ENCODE peak calls at places on chromosomes 1 and 21, in six cellular contexts. One of them, this sample, is unnamed.
A peak's percentile ranks its signal among the peaks of the same experiment; 100 is the strongest.

GRCh38 chr1:221839794-221840395 is 98.0 kb upstream of the DUSP10 start:
- DNase-seq in endothelial cell: no peak
- DNase-seq in heart right ventricle: peak; percentile 29
- DNase-seq in HCT116: peak; percentile 57
- DNase-seq in AG09309: peak; percentile 59
- DNase-seq in choroid plexus epithelial cell: peak; percentile 89
- DNase-seq in this sample: no peak

GRCh38 chr1:225977937-225978748 is 21.0 kb downstream of the SDE2 start:
- DNase-seq in endothelial cell: no peak
- DNase-seq in AG09309: no peak
- DNase-seq in HCT116: no peak
- DNase-seq in choroid plexus epithelial cell: no peak
- DNase-seq in heart right ventricle: no peak
- DNase-seq in this sample: no peak

GRCh38 chr1:181251001-181251712 is 162.7 kb downstream of the IER5 start:
- DNase-seq in HCT116: peak; percentile 67
- DNase-seq in choroid plexus epithelial cell: peak; percentile 11
- DNase-seq in endothelial cell: no peak
- DNase-seq in heart right ventricle: no peak
- DNase-seq in AG09309: peak; percentile 23
- DNase-seq in this sample: no peak

GRCh38 chr1:85607126-85607912 is 26.8 kb downstream of the CCN1 start:
- DNase-seq in heart right ventricle: no peak
- DNase-seq in choroid plexus epithelial cell: peak; percentile 99
- DNase-seq in HCT116: peak; percentile 93
- DNase-seq in AG09309: peak; percentile 100
- DNase-seq in endothelial cell: peak; percentile 17
- DNase-seq in this sample: no peak

GRCh38 chr1:16158025-16158424 is 2.2 kb upstream of the EPHA2 start:
- DNase-seq in HCT116: no peak
- DNase-seq in choroid plexus epithelial cell: no peak
- DNase-seq in heart right ventricle: no peak
- DNase-seq in endothelial cell: no peak
- DNase-seq in AG09309: no peak
- DNase-seq in this sample: no peak

GRCh38 chr1:110673805-110674336 is 869 bp downstream of the KCNA3 start:
- DNase-seq in choroid plexus epithelial cell: no peak
- DNase-seq in heart right ventricle: no peak
- DNase-seq in AG09309: no peak
- DNase-seq in HCT116: no peak
- DNase-seq in endothelial cell: no peak
- DNase-seq in this sample: no peak

GRCh38 chr1:17189632-17190525 is 15.0 kb upstream of the PADI1 start:
- DNase-seq in choroid plexus epithelial cell: peak; percentile 89
- DNase-seq in AG09309: peak; percentile 93
- DNase-seq in endothelial cell: no peak
- DNase-seq in HCT116: peak; percentile 54
- DNase-seq in heart right ventricle: no peak
- DNase-seq in this sample: no peak

GRCh38 chr1:78440381-78440793 is 50.4 kb upstream of the PTGFR start:
- DNase-seq in AG09309: peak; percentile 80
- DNase-seq in heart right ventricle: no peak
- DNase-seq in endothelial cell: no peak
- DNase-seq in choroid plexus epithelial cell: no peak
- DNase-seq in HCT116: no peak
- DNase-seq in this sample: no peak

GRCh38 chr1:230867119-230867902 is 1.0 kb downstream of the C1orf198 start:
- DNase-seq in endothelial cell: no peak
- DNase-seq in HCT116: no peak
- DNase-seq in heart right ventricle: no peak
- DNase-seq in AG09309: no peak
- DNase-seq in choroid plexus epithelial cell: peak; percentile 27
- DNase-seq in this sample: no peak

GRCh38 chr1:85580046-85580411 is 532 bp upstream of the CCN1 start:
- DNase-seq in choroid plexus epithelial cell: peak; percentile 82
- DNase-seq in AG09309: peak; percentile 76
- DNase-seq in heart right ventricle: peak; percentile 32
- DNase-seq in HCT116: no peak
- DNase-seq in endothelial cell: peak; percentile 29
- DNase-seq in this sample: no peak

GRCh38 chr1:13950637-13951036 is 250.6 kb downstream of the PRDM2 start:
- DNase-seq in endothelial cell: peak; percentile 35
- DNase-seq in choroid plexus epithelial cell: no peak
- DNase-seq in heart right ventricle: no peak
- DNase-seq in HCT116: peak; percentile 3
- DNase-seq in AG09309: no peak
- DNase-seq in this sample: no peak

GRCh38 chr1:205381305-205381704 is 24.6 kb upstream of the KLHDC8A start:
- DNase-seq in endothelial cell: no peak
- DNase-seq in heart right ventricle: no peak
- DNase-seq in AG09309: no peak
- DNase-seq in choroid plexus epithelial cell: no peak
- DNase-seq in HCT116: no peak
- DNase-seq in this sample: no peak

GRCh38 chr1:32269744-32270143 is 18.7 kb downstream of the LCK start:
- DNase-seq in HCT116: no peak
- DNase-seq in endothelial cell: no peak
- DNase-seq in AG09309: no peak
- DNase-seq in heart right ventricle: no peak
- DNase-seq in choroid plexus epithelial cell: no peak
- DNase-seq in this sample: no peak

GRCh38 chr21:45927851-45928850 is 53.4 kb upstream of the COL6A1 start:
- DNase-seq in heart right ventricle: no peak
- DNase-seq in AG09309: no peak
- DNase-seq in HCT116: no peak
- DNase-seq in endothelial cell: no peak
- DNase-seq in choroid plexus epithelial cell: no peak
- DNase-seq in this sample: no peak

GRCh38 chr1:20716232-20716631 is 1.6 kb downstream of the KIF17 start:
- DNase-seq in choroid plexus epithelial cell: no peak
- DNase-seq in heart right ventricle: no peak
- DNase-seq in HCT116: no peak
- DNase-seq in AG09309: no peak
- DNase-seq in endothelial cell: no peak
- DNase-seq in this sample: no peak

DNA sequence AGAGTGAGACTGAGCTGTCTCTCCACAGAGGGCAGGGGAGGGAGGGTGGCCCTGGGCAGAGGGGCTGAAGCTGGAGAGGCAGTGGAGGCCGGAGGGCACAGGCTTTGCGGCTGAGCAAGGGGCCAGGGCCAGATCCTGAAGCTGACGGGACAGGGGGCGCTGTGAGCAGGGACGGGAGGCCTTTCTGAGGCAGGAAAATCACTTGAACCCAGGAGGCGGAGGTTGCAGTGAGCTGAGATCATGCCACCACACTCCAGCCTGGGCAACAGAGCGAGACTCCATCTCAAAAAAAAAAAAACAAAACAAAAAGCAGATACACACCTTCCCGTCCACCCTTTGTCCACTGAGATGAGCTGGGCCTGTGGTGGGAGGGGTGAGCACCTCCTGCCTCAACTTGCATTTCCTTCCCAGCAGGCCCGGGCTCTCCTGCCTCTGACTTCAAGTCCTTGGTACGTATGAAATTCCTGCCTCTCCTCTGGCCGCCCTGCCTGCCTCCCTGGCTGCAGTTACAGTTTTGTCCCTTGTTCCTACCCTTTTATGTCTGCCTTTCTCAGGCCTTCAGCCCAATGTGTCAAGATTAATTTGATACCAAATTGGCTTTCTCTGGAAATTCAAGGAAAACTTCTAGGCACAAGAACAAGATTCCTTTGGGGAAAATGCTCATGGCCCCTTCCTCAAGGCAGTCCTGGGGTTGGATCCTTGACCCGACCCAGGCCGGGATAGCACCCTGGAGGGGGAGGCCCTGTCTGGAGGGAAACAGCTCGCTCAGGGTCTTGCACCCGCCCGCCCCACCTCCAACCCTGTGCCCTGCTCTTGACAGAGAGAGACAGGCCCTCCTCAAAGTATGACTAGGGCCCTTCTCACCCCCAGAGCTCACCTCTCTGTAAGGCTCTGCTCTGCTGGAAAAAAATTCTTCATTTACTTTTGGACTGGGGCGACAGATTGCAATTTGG is 11.2 kb upstream of the ADAMTSL4 start:
- DNase-seq in choroid plexus epithelial cell: peak; percentile 94
- DNase-seq in HCT116: no peak
- DNase-seq in AG09309: no peak
- DNase-seq in heart right ventricle: no peak
- DNase-seq in endothelial cell: peak; percentile 49
- DNase-seq in this sample: no peak
- TF ChIP-seq CTCF in choroid plexus epithelial cell: peak; percentile 41
- TF ChIP-seq CTCF in HCT116: no peak
- TF ChIP-seq CTCF in AG09309: peak; percentile 18
- TF ChIP-seq CTCF in heart right ventricle: no peak
- TF ChIP-seq CTCF in endothelial cell: no peak
- TF ChIP-seq CTCF in this sample: no peak

GRCh38 chr1:202189919-202190715 is 3.5 kb upstream of the LGR6 start:
- DNase-seq in HCT116: no peak
- DNase-seq in heart right ventricle: no peak
- DNase-seq in choroid plexus epithelial cell: peak; percentile 38
- DNase-seq in AG09309: no peak
- DNase-seq in endothelial cell: peak; percentile 39
- DNase-seq in this sample: no peak

GRCh38 chr1:202192770-202193613 is 607 bp upstream of the LGR6 start:
- DNase-seq in choroid plexus epithelial cell: peak; percentile 65
- DNase-seq in endothelial cell: peak; percentile 84
- DNase-seq in heart right ventricle: peak; percentile 40
- DNase-seq in AG09309: no peak
- DNase-seq in HCT116: no peak
- DNase-seq in this sample: peak; percentile 87

GRCh38 chr1:202197670-202198359 is 4.2 kb downstream of the LGR6 start:
- DNase-seq in AG09309: no peak
- DNase-seq in choroid plexus epithelial cell: no peak
- DNase-seq in HCT116: no peak
- DNase-seq in endothelial cell: no peak
- DNase-seq in heart right ventricle: no peak
- DNase-seq in this sample: no peak

GRCh38 chr1:202194328-202194648 is 689 bp downstream of the LGR6 start:
- DNase-seq in choroid plexus epithelial cell: no peak
- DNase-seq in HCT116: no peak
- DNase-seq in AG09309: no peak
- DNase-seq in endothelial cell: no peak
- DNase-seq in heart right ventricle: no peak
- DNase-seq in this sample: no peak

DNA sequence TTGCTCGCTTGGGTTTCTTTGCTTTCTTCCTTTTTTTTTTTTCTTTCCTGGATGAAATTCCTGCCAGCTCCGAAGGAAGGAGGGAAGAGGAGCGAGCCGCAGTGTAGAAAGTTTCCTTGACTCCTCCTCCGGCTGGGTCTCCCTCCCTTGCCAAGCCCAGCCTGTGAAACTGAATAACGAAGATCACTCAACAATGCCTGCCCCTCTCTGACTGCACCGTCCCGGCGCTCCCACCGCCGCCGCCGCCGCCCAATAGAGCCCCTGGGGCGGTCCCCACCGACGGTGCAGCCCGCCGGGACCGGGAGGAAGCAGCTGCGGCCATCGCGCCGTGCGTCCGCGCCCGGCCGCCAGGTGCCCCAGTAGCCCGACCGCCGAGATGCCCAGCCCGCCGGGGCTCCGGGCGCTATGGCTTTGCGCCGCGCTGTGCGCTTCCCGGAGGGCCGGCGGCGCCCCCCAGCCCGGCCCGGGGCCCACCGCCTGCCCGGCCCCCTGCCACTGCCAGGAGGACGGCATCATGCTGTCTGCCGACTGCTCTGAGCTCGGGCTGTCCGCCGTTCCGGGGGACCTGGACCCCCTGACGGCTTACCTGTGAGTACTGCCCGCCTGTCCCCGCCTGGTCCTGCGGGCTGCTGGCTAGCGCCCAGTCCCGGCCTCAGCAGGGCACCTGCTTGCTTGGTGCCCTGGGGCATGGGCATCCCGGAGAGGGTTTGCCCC is at the start of gene LGR6:
- DNase-seq in choroid plexus epithelial cell: no peak
- DNase-seq in endothelial cell: peak; percentile 42
- DNase-seq in HCT116: no peak
- DNase-seq in AG09309: no peak
- DNase-seq in heart right ventricle: no peak
- DNase-seq in this sample: no peak
- TF ChIP-seq CTCF in choroid plexus epithelial cell: no peak
- TF ChIP-seq CTCF in endothelial cell: no peak
- TF ChIP-seq CTCF in HCT116: no peak
- TF ChIP-seq CTCF in AG09309: no peak
- TF ChIP-seq CTCF in heart right ventricle: no peak
- TF ChIP-seq CTCF in this sample: no peak

DNA sequence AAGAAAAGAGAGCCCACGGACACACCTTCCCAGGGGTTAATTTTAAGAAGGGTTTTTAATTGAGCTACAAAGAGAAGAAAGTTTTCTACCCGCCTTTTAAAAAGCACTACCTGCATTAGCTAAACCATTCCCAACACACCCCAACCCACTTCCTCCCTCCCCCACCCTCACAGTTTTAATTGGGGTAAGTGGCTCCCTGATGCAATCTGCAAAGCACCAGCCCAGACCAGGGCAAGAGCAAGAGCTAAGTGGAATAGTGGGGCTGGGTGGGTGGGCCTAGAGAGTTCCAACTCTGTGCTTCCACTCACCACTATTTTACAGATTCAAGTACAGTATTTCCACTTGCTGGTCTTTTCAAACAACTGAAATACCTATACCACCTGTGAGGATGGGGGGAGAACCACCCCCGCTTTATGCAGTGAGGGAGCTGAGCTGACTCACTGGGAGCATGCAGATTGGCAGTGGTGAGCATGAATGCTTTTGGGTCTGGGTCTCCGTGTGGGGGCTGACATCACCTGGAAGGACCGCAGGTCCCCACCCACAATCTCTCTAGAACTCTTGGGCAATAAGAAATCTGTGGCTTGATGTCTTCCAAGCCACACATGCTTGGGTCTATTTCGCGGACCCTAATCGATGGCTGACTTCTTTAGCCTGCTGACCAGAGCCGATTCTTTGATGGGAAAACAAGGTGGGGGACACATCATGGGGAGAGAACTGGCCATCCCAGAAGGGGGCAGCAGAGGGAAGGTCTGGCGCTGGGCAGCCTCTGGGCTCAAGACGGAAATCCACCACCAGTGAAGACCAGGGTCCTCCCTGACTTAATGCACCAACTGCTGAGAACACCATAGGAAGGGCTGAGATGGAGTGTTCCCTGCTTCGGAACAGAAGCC is 95.5 kb downstream of the SSBP3 start:
- DNase-seq in endothelial cell: peak; percentile 86
- DNase-seq in AG09309: no peak
- DNase-seq in heart right ventricle: peak; percentile 68
- DNase-seq in HCT116: peak; percentile 4
- DNase-seq in choroid plexus epithelial cell: peak; percentile 54
- DNase-seq in this sample: no peak
- TF ChIP-seq CTCF in endothelial cell: peak; percentile 71
- TF ChIP-seq CTCF in AG09309: peak; percentile 63
- TF ChIP-seq CTCF in heart right ventricle: peak; percentile 68
- TF ChIP-seq CTCF in HCT116: peak; percentile 50
- TF ChIP-seq CTCF in choroid plexus epithelial cell: peak; percentile 77
- TF ChIP-seq CTCF in this sample: peak; percentile 60

DNA sequence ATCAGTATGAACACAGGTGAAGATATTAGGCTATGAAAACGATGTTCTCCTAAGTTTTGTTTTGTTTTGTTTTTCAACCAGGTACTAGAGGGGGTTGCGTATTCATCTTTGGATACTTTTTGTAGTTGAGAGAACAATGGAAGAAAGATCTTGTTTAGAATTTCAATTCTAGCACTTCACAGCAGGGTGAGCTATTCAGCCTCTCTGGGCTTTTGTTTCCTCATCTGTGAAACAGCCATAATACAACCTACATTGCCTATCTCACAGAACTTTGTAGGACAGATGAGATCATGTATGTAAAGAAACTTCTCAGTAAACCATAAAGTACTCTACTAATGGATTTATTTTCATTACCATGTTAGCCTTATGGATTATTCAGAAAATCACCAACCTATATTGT is 199.5 kb downstream of the GPATCH2 start:
- DNase-seq in AG09309: no peak
- DNase-seq in endothelial cell: no peak
- DNase-seq in HCT116: no peak
- DNase-seq in choroid plexus epithelial cell: peak; percentile 23
- DNase-seq in heart right ventricle: no peak
- DNase-seq in this sample: no peak
- TF ChIP-seq CTCF in AG09309: peak; percentile 16
- TF ChIP-seq CTCF in endothelial cell: no peak
- TF ChIP-seq CTCF in HCT116: peak; percentile 3
- TF ChIP-seq CTCF in choroid plexus epithelial cell: peak; percentile 44
- TF ChIP-seq CTCF in heart right ventricle: no peak
- TF ChIP-seq CTCF in this sample: peak; percentile 15

This sample was measured in D721Med.